ENCODE peak calls at places on chromosomes 6 and 20, in six cellular contexts. N, J, X, Y, D and P are unnamed samples.

GRCh38 chr6:71403422-71404134 is 115.0 kb downstream of the OGFRL1 start:
- DNase-seq in N (no peak), J (peak), X (no peak), Y (no peak), D (no peak), P (no peak)

GRCh38 chr20:38132910-38133501 is 32.1 kb downstream of the TGM2 start:
- DNase-seq in N (no peak), J (no peak), X (no peak), Y (no peak), D (no peak), P (no peak)

GRCh38 chr6:30006170-30007131 is 54.6 kb upstream of the POLR1H start:
- DNase-seq in N (no peak), J (peak), X (no peak), Y (no peak), D (no peak), P (no peak)

GRCh38 chr20:41425180-41425884 is 58.7 kb upstream of the EMILIN3 start:
- DNase-seq in N (no peak), J (no peak), X (no peak), Y (no peak), D (no peak), P (no peak)

GRCh38 chr6:28165566-28165965 is 23.9 kb downstream of the ZKSCAN8 start:
- DNase-seq in N (no peak), J (no peak), X (no peak), Y (no peak), D (no peak), P (peak)

GRCh38 chr20:57548177-57549058 is 12.5 kb upstream of the PCK1 start:
- DNase-seq in N (no peak), J (no peak), X (no peak), Y (no peak), D (no peak), P (no peak)

GRCh38 chr6:168915242-168915641 is 338.4 kb downstream of the THBS2 start:
- DNase-seq in N (no peak), J (no peak), X (no peak), Y (no peak), D (no peak), P (no peak)

GRCh38 chr20:2236266-2236665 is 59.5 kb upstream of the TGM3 start:
- DNase-seq in N (no peak), J (no peak), X (no peak), Y (no peak), D (no peak), P (peak)

GRCh38 chr6:109059591-109060021 is 35.0 kb downstream of the SESN1 start:
- DNase-seq in N (peak), J (no peak), X (no peak), Y (no peak), D (no peak), P (peak)

GRCh38 chr20:18077157-18077556 is 19.4 kb upstream of the OVOL2 start:
- DNase-seq in N (no peak), J (no peak), X (no peak), Y (no peak), D (no peak), P (no peak)

GRCh38 chr6:33439956-33440648 is 14.3 kb upstream of the ZBTB9 start:
- DNase-seq in N (no peak), J (no peak), X (no peak), Y (no peak), D (no peak), P (no peak)

GRCh38 chr20:51562027-51562333 is 19.5 kb upstream of the NFATC2 start:
- DNase-seq in N (no peak), J (no peak), X (no peak), Y (no peak), D (no peak), P (no peak)

GRCh38 chr20:37789408-37789807 is 95.6 kb downstream of the CTNNBL1 start:
- DNase-seq in N (no peak), J (no peak), X (no peak), Y (no peak), D (no peak), P (no peak)

GRCh38 chr6:55567558-55567957 is 11.4 kb downstream of the HMGCLL1 start:
- DNase-seq in N (no peak), J (no peak), X (no peak), Y (no peak), D (no peak), P (no peak)

GRCh38 chr6:44917430-44917829 is 410.7 kb upstream of the RUNX2 start:
- DNase-seq in N (no peak), J (no peak), X (no peak), Y (no peak), D (no peak), P (no peak)

GRCh38 chr6:128069180-128069579 is 168.3 kb upstream of the THEMIS start:
- DNase-seq in N (no peak), J (no peak), X (no peak), Y (no peak), D (no peak), P (no peak)

GRCh38 chr6:150615967-150616366 is 16.3 kb downstream of the PLEKHG1 start:
- DNase-seq in N (no peak), J (no peak), X (no peak), Y (no peak), D (no peak), P (no peak)

GRCh38 chr6:38364127-38364526 is 275.6 kb downstream of the BTBD9 start:
- DNase-seq in N (no peak), J (no peak), X (no peak), Y (no peak), D (no peak), P (no peak)

GRCh38 chr20:15895126-15895525 is 678.1 kb downstream of the KIF16B start:
- DNase-seq in N (no peak), J (no peak), X (no peak), Y (no peak), D (peak), P (no peak)

GRCh38 chr20:61757678-61758555 is 307.8 kb downstream of the TAF4 start:
- DNase-seq in N (no peak), J (no peak), X (no peak), Y (no peak), D (no peak), P (no peak)

GRCh38 chr6:131199568-131200272 is 64.5 kb downstream of the AKAP7 start:
- DNase-seq in N (no peak), J (peak), X (no peak), Y (no peak), D (peak), P (peak)

GRCh38 chr6:163923658-163924411 is 509.3 kb downstream of the QKI start:
- DNase-seq in N (no peak), J (no peak), X (no peak), Y (no peak), D (no peak), P (no peak)

GRCh38 chr6:151289399-151290007 is 49.7 kb downstream of the AKAP12 start:
- DNase-seq in N (no peak), J (no peak), X (no peak), Y (no peak), D (no peak), P (no peak)

GRCh38 chr6:160141001-160141726 is 19.5 kb downstream of the SLC22A1 start:
- DNase-seq in N (peak), J (no peak), X (no peak), Y (no peak), D (no peak), P (peak)

GRCh38 chr20:23407770-23408467 is 13.4 kb downstream of the NAPB start:
- DNase-seq in N (no peak), J (no peak), X (no peak), Y (no peak), D (no peak), P (no peak)

GRCh38 chr20:57402206-57403125 is 11.3 kb downstream of the RBM38 start:
- DNase-seq in N (no peak), J (no peak), X (no peak), Y (no peak), D (no peak), P (no peak)

GRCh38 chr20:3815703-3816315 is 4.5 kb upstream of the AP5S1 start:
- DNase-seq in N (no peak), J (no peak), X (no peak), Y (no peak), D (no peak), P (no peak)

GRCh38 chr6:35093118-35093445 is 48.1 kb downstream of the TCP11 start:
- DNase-seq in N (no peak), J (no peak), X (no peak), Y (no peak), D (no peak), P (no peak)

GRCh38 chr6:56522871-56523270 is 119.8 kb downstream of the DST start:
- DNase-seq in N (no peak), J (no peak), X (no peak), Y (no peak), D (no peak), P (no peak)

GRCh38 chr20:54063998-54064676 is 6.3 kb downstream of the BCAS1 start:
- DNase-seq in N (no peak), J (no peak), X (no peak), Y (no peak), D (no peak), P (no peak)

GRCh38 chr20:50191566-50192363 is 1.1 kb downstream of the CEBPB start:
- DNase-seq in N (no peak), J (peak), X (peak), Y (no peak), D (no peak), P (no peak)

GRCh38 chr20:41600926-41601631 is 17.1 kb downstream of the CHD6 start:
- DNase-seq in N (no peak), J (no peak), X (no peak), Y (no peak), D (no peak), P (no peak)

GRCh38 chr6:28922841-28923317 is 906 bp downstream of the TRIM27 start:
- DNase-seq in N (no peak), J (peak), X (no peak), Y (no peak), D (no peak), P (no peak)

GRCh38 chr6:51394061-51394460 is 575.4 kb downstream of the TFAP2B start:
- DNase-seq in N (no peak), J (no peak), X (no peak), Y (no peak), D (no peak), P (no peak)

GRCh38 chr6:125882243-125882642 is 74.3 kb upstream of the HINT3 start:
- DNase-seq in N (no peak), J (no peak), X (no peak), Y (no peak), D (no peak), P (no peak)

GRCh38 chr6:104710543-104711335 is 149.0 kb downstream of the HACE1 start:
- DNase-seq in N (no peak), J (no peak), X (no peak), Y (no peak), D (no peak), P (no peak)

GRCh38 chr20:61650912-61651733 is 399.1 kb downstream of the CDH4 start:
- DNase-seq in N (no peak), J (no peak), X (no peak), Y (no peak), D (no peak), P (no peak)

GRCh38 chr6:157045831-157046454 is 268.8 kb downstream of the ARID1B start:
- DNase-seq in N (no peak), J (peak), X (no peak), Y (no peak), D (peak), P (peak)

GRCh38 chr20:14780508-14780907 is 443.1 kb upstream of the FLRT3 start:
- DNase-seq in N (no peak), J (no peak), X (no peak), Y (no peak), D (no peak), P (no peak)

GRCh38 chr6:151485616-151486015 is 8.2 kb upstream of the CCDC170 start:
- DNase-seq in N (no peak), J (no peak), X (no peak), Y (no peak), D (no peak), P (no peak)